ENCODE peak calls at places on chromosomes 5 and 9, in six cellular contexts. D, V, M, L, B and O are unnamed samples.

GRCh38 chr5:109936091-109936490 is 246.4 kb downstream of the MAN2A1 start:
- DNase-seq in D (no peak), V (no peak), M (no peak), L (no peak), B (no peak), O (no peak)

GRCh38 chr9:127356906-127357305 is 40.1 kb upstream of the SLC2A8 start:
- DNase-seq in D (no peak), V (no peak), M (no peak), L (no peak), B (no peak), O (no peak)

GRCh38 chr5:41832430-41832829 is 37.8 kb downstream of the OXCT1 start:
- DNase-seq in D (no peak), V (no peak), M (no peak), L (no peak), B (no peak), O (no peak)

GRCh38 chr5:55276771-55277170 is 30.7 kb downstream of the DHX29 start:
- DNase-seq in D (no peak), V (no peak), M (no peak), L (no peak), B (no peak), O (no peak)

GRCh38 chr5:162672030-162672429 is 604.5 kb downstream of the GABRG2 start:
- DNase-seq in D (no peak), V (no peak), M (no peak), L (no peak), B (no peak), O (no peak)

GRCh38 chr9:34994429-34995287 is 5.1 kb downstream of the DNAJB5 start:
- DNase-seq in D (peak; percentile 22), V (peak; percentile 59), M (peak; percentile 41), L (no peak), B (no peak), O (no peak)

GRCh38 chr5:168947212-168947868 is 353.6 kb downstream of the SLIT3 start:
- DNase-seq in D (peak; percentile 27), V (no peak), M (peak; percentile 40), L (no peak), B (no peak), O (no peak)

GRCh38 chr9:22170162-22170932 is 161.2 kb upstream of the CDKN2B start:
- DNase-seq in D (no peak), V (no peak), M (no peak), L (no peak), B (no peak), O (no peak)

DNA sequence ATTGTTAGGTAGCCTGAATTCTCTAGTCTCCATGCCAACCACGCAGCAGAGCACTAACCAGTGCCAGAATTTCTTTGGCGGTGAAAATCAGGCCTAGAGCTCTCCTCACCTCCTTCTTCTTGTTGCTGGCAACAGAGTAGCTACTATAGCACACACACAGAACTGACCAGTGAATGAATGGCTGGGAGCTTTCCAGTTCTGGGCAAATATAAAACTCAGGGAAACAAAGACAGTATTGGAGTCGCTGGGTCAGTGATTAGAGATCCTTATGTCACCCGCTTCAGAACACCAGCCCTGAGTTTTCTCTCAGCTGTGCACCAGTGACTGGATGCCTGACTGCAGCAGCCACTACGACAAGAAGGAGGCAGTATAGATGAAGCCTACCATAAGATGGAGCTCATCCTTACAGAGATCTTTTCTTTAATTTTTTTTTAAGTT is 26.9 kb upstream of the FEM1C start:
- DNase-seq in D (no peak), V (no peak), M (peak; percentile 43), L (no peak), B (no peak), O (no peak)
- H3K27ac ChIP-seq in D (no peak overlapping the region), V (no peak overlapping the region), M (peak overlapping the region; percentile 6), L (no peak overlapping the region), B (no peak overlapping the region), O (no peak overlapping the region)

GRCh38 chr9:81543695-81544094 is 145.7 kb downstream of the TLE1 start:
- DNase-seq in D (no peak), V (no peak), M (no peak), L (no peak), B (no peak), O (no peak)

GRCh38 chr9:81546498-81546897 is 142.8 kb downstream of the TLE1 start:
- DNase-seq in D (no peak), V (no peak), M (no peak), L (no peak), B (no peak), O (no peak)

GRCh38 chr9:81538929-81539716 is 150.2 kb downstream of the TLE1 start:
- DNase-seq in D (no peak), V (no peak), M (no peak), L (no peak), B (no peak), O (no peak)

GRCh38 chr9:81540142-81540701 is 149.1 kb downstream of the TLE1 start:
- DNase-seq in D (no peak), V (no peak), M (no peak), L (no peak), B (no peak), O (no peak)

GRCh38 chr9:81542490-81542889 is 146.9 kb downstream of the TLE1 start:
- DNase-seq in D (no peak), V (no peak), M (no peak), L (no peak), B (no peak), O (no peak)
- H3K4me3 ChIP-seq in D (no peak overlapping the region), V (no peak overlapping the region), M (no peak overlapping the region), L (no peak overlapping the region), B (no peak overlapping the region), O (no peak overlapping the region)

GRCh38 chr9:132319421-132320110 is 35.2 kb downstream of the SETX start:
- DNase-seq in D (peak; percentile 14), V (no peak), M (no peak), L (no peak), B (no peak), O (no peak)

GRCh38 chr9:132328580-132328979 is 26.2 kb downstream of the SETX start:
- DNase-seq in D (no peak), V (no peak), M (no peak), L (no peak), B (no peak), O (no peak)

GRCh38 chr9:132327537-132327936 is 27.2 kb downstream of the SETX start:
- DNase-seq in D (no peak), V (no peak), M (no peak), L (no peak), B (no peak), O (no peak)

DNA sequence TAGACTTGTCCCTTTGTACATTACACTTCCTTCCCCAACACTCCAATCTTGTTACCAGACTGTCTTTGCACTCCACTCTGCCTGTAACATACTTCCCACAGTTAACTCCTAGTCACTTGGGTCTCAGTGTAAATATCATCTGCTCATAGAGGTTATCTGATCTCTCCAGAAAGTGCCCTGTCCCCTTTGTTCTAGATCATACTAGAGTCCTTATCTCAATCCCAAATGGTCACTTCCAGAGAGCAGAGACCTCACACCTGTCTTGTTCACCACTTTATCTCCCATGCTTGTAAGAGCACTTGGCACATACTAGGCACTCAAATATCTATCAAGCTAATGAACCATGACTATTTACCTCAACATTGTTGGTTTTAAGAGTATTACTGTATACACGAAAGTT is 30.4 kb downstream of the SETX start:
- DNase-seq in D (no peak), V (no peak), M (no peak), L (no peak), B (no peak), O (no peak)
- H3K27ac ChIP-seq in D (no peak overlapping the region), V (no peak overlapping the region), M (no peak overlapping the region), L (no peak overlapping the region), B (no peak overlapping the region), O (no peak overlapping the region)

DNA sequence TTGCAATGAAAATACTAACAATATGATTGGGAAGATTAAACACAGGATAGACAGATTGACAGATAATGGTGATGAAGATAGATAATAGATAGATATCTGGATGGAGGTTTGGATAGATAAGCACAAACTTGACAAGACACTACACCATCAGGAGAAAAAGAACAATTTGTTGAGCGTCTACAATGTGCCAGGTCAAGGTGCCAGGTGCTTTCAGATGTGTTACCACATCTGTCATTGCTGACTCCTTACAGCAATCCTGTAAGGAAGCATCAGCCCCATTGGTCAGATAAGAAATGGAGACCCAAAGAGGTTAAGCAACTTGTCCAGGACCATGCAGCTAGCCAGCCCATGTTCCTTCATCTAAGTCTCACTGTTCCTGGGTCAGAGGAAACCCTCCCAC is 1.6 kb upstream of the GABRP start:
- DNase-seq in D (no peak), V (no peak), M (no peak), L (no peak), B (no peak), O (no peak)
- H3K4me3 ChIP-seq in D (no peak overlapping the region), V (no peak overlapping the region), M (no peak overlapping the region), L (no peak overlapping the region), B (no peak overlapping the region), O (no peak overlapping the region)

DNA sequence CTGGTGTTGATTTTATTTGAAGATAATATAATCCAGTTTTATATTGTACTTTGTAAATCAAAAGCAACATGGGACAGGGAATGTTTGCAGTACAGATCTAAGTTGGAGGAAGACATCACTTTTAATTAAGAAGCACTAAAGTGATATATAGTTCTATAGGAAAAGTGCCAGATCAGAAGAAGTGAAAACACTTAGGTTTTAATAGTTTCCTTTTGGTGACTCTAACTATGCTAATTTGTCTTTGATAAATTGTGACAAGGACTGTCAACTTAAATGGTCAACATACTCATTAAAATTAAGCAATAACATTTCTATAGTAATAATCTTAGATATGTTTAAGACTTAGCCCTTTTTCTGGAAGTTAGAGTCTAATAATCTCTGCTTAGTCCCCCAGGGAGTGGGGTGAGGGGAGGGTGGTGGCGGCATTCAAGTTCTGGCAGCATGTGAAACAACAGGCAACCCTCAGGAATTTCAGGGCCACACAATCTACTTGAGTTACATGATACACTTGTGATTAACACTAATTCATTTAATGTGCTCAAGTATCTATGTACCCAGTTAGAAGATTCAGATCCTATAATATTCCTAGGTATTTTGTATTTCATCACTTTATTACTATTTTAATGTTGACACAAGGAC is 1026.5 kb downstream of the NR2F1-AS1 start:
- DNase-seq in D (no peak), V (no peak), M (no peak), L (no peak), B (no peak), O (no peak)
- H3K27ac ChIP-seq in D (no peak overlapping the region), V (no peak overlapping the region), M (no peak overlapping the region), L (no peak overlapping the region), B (no peak overlapping the region), O (no peak overlapping the region)

GRCh38 chr5:102528600-102528999 is 29.8 kb upstream of the SLCO6A1 start:
- DNase-seq in D (no peak), V (no peak), M (no peak), L (no peak), B (no peak), O (no peak)
- H3K4me3 ChIP-seq in D (no peak overlapping the region), V (no peak overlapping the region), M (no peak overlapping the region), L (no peak overlapping the region), B (no peak overlapping the region), O (no peak overlapping the region)

GRCh38 chr9:95516736-95517558 is at the start of gene PTCH1:
- DNase-seq in D (peak; percentile 45), V (no peak), M (peak; percentile 47), L (no peak), B (peak; percentile 43), O (peak; percentile 47)
- H3K27ac ChIP-seq in D (no peak within 1 kb of the TSS), V (no peak within 1 kb of the TSS), M (peak within 1 kb of the TSS; percentile 51), L (no peak within 1 kb of the TSS), B (no peak within 1 kb of the TSS), O (no peak within 1 kb of the TSS)